ENCODE peak calls at places on chromosomes 3 and 15, in four cellular contexts. G is adrenal gland, C is PC-9, U is body of pancreas. R is an unnamed sample.

GRCh38 chr3:25724948-25725645 is 58.1 kb downstream of the NGLY1 start:
- DNase-seq in G (no peak), C (peak; percentile 82), U (no peak), R (peak; percentile 36)

GRCh38 chr3:55894605-55895004 is 407.5 kb upstream of the WNT5A start:
- DNase-seq in G (no peak), C (no peak), U (no peak), R (no peak)

GRCh38 chr3:46865034-46865507 is 1.8 kb upstream of the MYL3 start:
- DNase-seq in G (peak; percentile 22), C (no peak), U (no peak), R (no peak)

GRCh38 chr3:24305795-24306467 is 188.7 kb downstream of the THRB start:
- DNase-seq in G (no peak), C (no peak), U (peak; percentile 22), R (no peak)

GRCh38 chr3:54053201-54053600 is 69.2 kb upstream of the CACNA2D3 start:
- DNase-seq in G (no peak), C (no peak), U (no peak), R (no peak)

GRCh38 chr3:47261301-47261700 is 21.3 kb downstream of the KIF9 start:
- DNase-seq in G (no peak), C (no peak), U (no peak), R (peak; percentile 24)

GRCh38 chr3:106068386-106068785 is 199.6 kb upstream of the CBLB start:
- DNase-seq in G (peak; percentile 28), C (no peak), U (no peak), R (no peak)

GRCh38 chr3:12620305-12620704 is 43.6 kb downstream of the RAF1 start:
- DNase-seq in G (no peak), C (no peak), U (no peak), R (no peak)

GRCh38 chr3:38579146-38579545 is 70.3 kb downstream of the SCN5A start:
- DNase-seq in G (no peak), C (no peak), U (peak; percentile 59), R (no peak)

GRCh38 chr3:140467104-140467577 is 210.7 kb upstream of the TRIM42 start:
- DNase-seq in G (peak; percentile 87), C (peak; percentile 93), U (no peak), R (peak; percentile 58)

GRCh38 chr3:145798691-145799550 is 362.1 kb downstream of the PLOD2 start:
- DNase-seq in G (no peak), C (no peak), U (no peak), R (no peak)

GRCh38 chr3:194572131-194572789 is 61.0 kb downstream of the TMEM44 start:
- DNase-seq in G (peak; percentile 50), C (peak; percentile 96), U (peak; percentile 75), R (no peak)

GRCh38 chr3:152317956-152318355 is 49.2 kb downstream of the MBNL1 start:
- DNase-seq in G (no peak), C (no peak), U (no peak), R (no peak)

GRCh38 chr15:91622676-91623342 is 230.7 kb upstream of the SLCO3A1 start:
- DNase-seq in G (no peak), C (no peak), U (no peak), R (no peak)

GRCh38 chr3:181730934-181731333 is 19.2 kb downstream of the SOX2 start:
- DNase-seq in G (no peak), C (peak; percentile 3), U (no peak), R (no peak)

GRCh38 chr3:70919091-70919490 is 606.7 kb upstream of the MDFIC2 start:
- DNase-seq in G (no peak), C (no peak), U (no peak), R (no peak)
- H3K27ac ChIP-seq in G (no peak overlapping the region), C (no peak overlapping the region), U (no peak overlapping the region), R (no peak overlapping the region)

GRCh38 chr3:191775451-191776233 is 314.7 kb downstream of the PYDC2 start:
- DNase-seq in G (no peak), C (peak; percentile 70), U (no peak), R (peak; percentile 59)
- H3K27ac ChIP-seq in G (no peak overlapping the region), C (peak overlapping the region; percentile 71), U (no peak overlapping the region), R (peak overlapping the region; percentile 89)

GRCh38 chr3:108287146-108287545 is 9.2 kb upstream of the HHLA2 start:
- DNase-seq in G (no peak), C (no peak), U (no peak), R (no peak)

GRCh38 chr3:108283006-108283405 is 13.3 kb upstream of the HHLA2 start:
- DNase-seq in G (no peak), C (peak; percentile 94), U (no peak), R (no peak)

GRCh38 chr3:108281670-108282069 is 14.7 kb upstream of the HHLA2 start:
- DNase-seq in G (no peak), C (no peak), U (no peak), R (no peak)

GRCh38 chr3:108285176-108285575 is 11.2 kb upstream of the HHLA2 start:
- DNase-seq in G (no peak), C (no peak), U (no peak), R (no peak)

DNA sequence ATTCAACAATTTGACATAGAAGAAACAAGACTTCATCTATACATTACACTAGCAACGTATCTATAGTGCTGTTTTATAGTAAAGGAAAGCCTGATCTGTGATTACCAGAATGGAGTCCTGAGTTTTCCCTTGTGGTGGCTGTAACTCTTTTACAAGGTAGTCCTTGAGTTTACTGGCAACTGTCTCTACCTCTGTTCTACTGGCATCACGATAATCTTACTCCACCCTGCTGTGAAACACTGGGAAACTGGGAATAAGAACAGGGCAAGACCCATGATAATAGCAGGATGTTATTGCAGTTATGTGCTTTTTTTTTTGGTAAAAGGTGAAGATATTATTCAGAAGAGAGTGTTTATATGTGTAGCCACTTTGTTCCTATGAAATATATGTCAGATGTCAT is 12.4 kb upstream of the HHLA2 start:
- DNase-seq in G (no peak), C (no peak), U (no peak), R (no peak)
- H3K27ac ChIP-seq in G (no peak overlapping the region), C (no peak overlapping the region), U (no peak overlapping the region), R (no peak overlapping the region)

DNA sequence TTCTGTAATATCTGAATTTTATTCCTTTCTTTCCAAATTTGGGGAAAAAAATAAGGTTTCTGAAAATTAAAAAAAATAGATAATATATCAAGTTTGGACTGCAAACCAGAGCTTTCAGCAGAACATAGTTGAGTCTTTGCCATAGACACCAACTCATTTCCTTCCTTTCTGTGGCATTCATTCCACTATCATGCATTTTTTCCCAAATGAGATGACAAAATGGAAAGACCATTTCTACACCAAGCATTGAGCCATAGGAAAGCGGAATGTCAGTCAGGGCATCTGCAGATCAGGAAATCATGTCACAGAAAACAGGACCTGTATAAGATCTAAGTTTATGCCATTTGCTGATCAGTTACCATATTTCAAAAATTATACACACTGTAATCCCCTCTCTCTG is 333.3 kb upstream of the THBS1 start:
- DNase-seq in G (no peak), C (no peak), U (no peak), R (no peak)
- H3K27ac ChIP-seq in G (no peak overlapping the region), C (no peak overlapping the region), U (no peak overlapping the region), R (peak overlapping the region; percentile 29)

GRCh38 chr3:100164730-100165129 is 50.4 kb upstream of the FILIP1L start:
- DNase-seq in G (no peak), C (no peak), U (no peak), R (no peak)
- H3K27ac ChIP-seq in G (peak overlapping the region; percentile 26), C (no peak overlapping the region), U (no peak overlapping the region), R (no peak overlapping the region)

GRCh38 chr3:9078561-9079240 is 115.4 kb upstream of the RAD18 start:
- DNase-seq in G (no peak), C (no peak), U (no peak), R (no peak)

GRCh38 chr3:9081201-9081818 is 118.0 kb upstream of the RAD18 start:
- DNase-seq in G (no peak), C (no peak), U (no peak), R (no peak)

GRCh38 chr3:9076985-9077384 is 113.7 kb upstream of the RAD18 start:
- DNase-seq in G (no peak), C (no peak), U (no peak), R (no peak)

GRCh38 chr3:9080165-9080564 is 116.9 kb upstream of the RAD18 start:
- DNase-seq in G (no peak), C (no peak), U (no peak), R (peak; percentile 31)

GRCh38 chr3:9079674-9080073 is 116.4 kb upstream of the RAD18 start:
- DNase-seq in G (no peak), C (peak; percentile 38), U (no peak), R (peak; percentile 33)
- H3K27ac ChIP-seq in G (no peak overlapping the region), C (no peak overlapping the region), U (no peak overlapping the region), R (peak overlapping the region; percentile 56)

GRCh38 chr15:29570121-29570930 is 251.9 kb downstream of the TJP1 start:
- DNase-seq in G (no peak), C (no peak), U (peak; percentile 31), R (no peak)
- H3K27ac ChIP-seq in G (no peak overlapping the region), C (no peak overlapping the region), U (peak overlapping the region; percentile 32), R (no peak overlapping the region)

GRCh38 chr3:117297541-117297940 is 588.0 kb downstream of the TUSC7 start:
- DNase-seq in G (no peak), C (no peak), U (no peak), R (no peak)

GRCh38 chr3:117302448-117302847 is 592.9 kb downstream of the TUSC7 start:
- DNase-seq in G (no peak), C (no peak), U (no peak), R (no peak)

GRCh38 chr3:117298273-117298672 is 588.7 kb downstream of the TUSC7 start:
- DNase-seq in G (no peak), C (no peak), U (no peak), R (no peak)

GRCh38 chr3:117297070-117297469 is 587.5 kb downstream of the TUSC7 start:
- DNase-seq in G (no peak), C (no peak), U (no peak), R (no peak)
- H3K27ac ChIP-seq in G (no peak overlapping the region), C (no peak overlapping the region), U (no peak overlapping the region), R (no peak overlapping the region)

R was measured in epithelial cell of prostate.